ENCODE peak calls at places on chromosomes 3 and 15, in nine cellular contexts. M is testis, W is neuronal stem cell, E is uterus, H is stomach, Z is cardiac muscle cell, Q is tibial nerve, R is A549, J is A673. L is an unnamed sample. For H3K4me1, the result is how much of the 10 kb centered on the place peaks cover.

GRCh38 chr3:159356606-159357005 is 554.8 kb downstream of the MFSD1 start:
- DNase-seq in J (no peak), Z (no peak), Q (no peak), E (no peak), H (no peak), R (no peak), M (no peak), W (no peak), L (no peak)

GRCh38 chr15:58036579-58036978 is 28.9 kb downstream of the ALDH1A2 start:
- DNase-seq in M (no peak), E (no peak), Z (no peak), Q (no peak), W (no peak), R (no peak), H (no peak), J (no peak), L (no peak)

GRCh38 chr3:139533781-139534443 is 5.6 kb downstream of the RBP1 start:
- DNase-seq in M (peak), W (no peak), J (peak), H (no peak), R (no peak), Z (peak), E (peak), Q (no peak), L (no peak)

GRCh38 chr3:143302638-143303171 is 183.1 kb downstream of the CHST2 start:
- DNase-seq in H (no peak), W (no peak), R (peak), Z (no peak), E (no peak), Q (no peak), M (no peak), J (peak), L (peak)

GRCh38 chr3:170159459-170159858 is 22.1 kb downstream of the PHC3 start:
- DNase-seq in W (no peak), Q (no peak), M (no peak), J (no peak), E (no peak), R (no peak), Z (no peak), H (no peak), L (no peak)

GRCh38 chr15:74264081-74264501 is 28.0 kb downstream of the CCDC33 start:
- DNase-seq in Q (no peak), W (no peak), Z (no peak), H (no peak), R (no peak), E (no peak), M (no peak), J (no peak), L (no peak)

GRCh38 chr3:142418926-142419592 is 28.8 kb downstream of the XRN1 start:
- DNase-seq in J (no peak), Z (no peak), H (no peak), W (no peak), M (no peak), E (no peak), R (no peak), Q (no peak), L (no peak)

GRCh38 chr15:98760112-98760826 is 111.9 kb downstream of the IGF1R start:
- DNase-seq in Q (no peak), R (no peak), H (peak), W (no peak), E (no peak), J (no peak), Z (no peak), M (no peak), L (no peak)

GRCh38 chr3:117131259-117131658 is 421.7 kb downstream of the TUSC7 start:
- DNase-seq in W (no peak), J (no peak), Z (no peak), M (peak), R (no peak), E (peak), Q (no peak), H (peak), L (peak)

GRCh38 chr3:172777901-172778300 is 27.4 kb downstream of the ECT2 start:
- DNase-seq in Z (no peak), J (no peak), R (no peak), W (no peak), M (no peak), H (no peak), Q (no peak), E (no peak), L (no peak)

GRCh38 chr3:158127250-158128219 is 17.6 kb downstream of the RSRC1 start:
- DNase-seq in Z (no peak), H (no peak), W (no peak), Q (no peak), E (no peak), R (peak), M (no peak), J (no peak), L (no peak)

GRCh38 chr3:167866321-167866720 is 130.8 kb downstream of the SERPINI1 start:
- DNase-seq in Q (no peak), Z (no peak), M (no peak), R (no peak), W (no peak), J (no peak), E (no peak), H (no peak), L (no peak)

GRCh38 chr15:78212546-78213424 is 21.6 kb downstream of the ACSBG1 start:
- DNase-seq in H (peak), E (no peak), M (peak), Z (no peak), W (no peak), R (peak), Q (no peak), J (peak), L (peak)

GRCh38 chr3:136385457-136385856 is 135.3 kb downstream of the PCCB start:
- DNase-seq in J (no peak), H (no peak), Z (no peak), M (no peak), E (no peak), Q (no peak), R (no peak), W (no peak), L (no peak)

GRCh38 chr3:196660381-196661166 is 21.1 kb downstream of the NRROS start:
- DNase-seq in M (no peak), Z (no peak), W (no peak), H (peak), J (no peak), R (no peak), Q (no peak), E (no peak), L (no peak)

GRCh38 chr15:64246364-64247189 is 83.8 kb upstream of the PPIB start:
- DNase-seq in H (no peak), Q (no peak), E (no peak), J (peak), W (peak), M (no peak), Z (no peak), R (peak), L (no peak)

GRCh38 chr3:152865675-152866074 is 30.7 kb downstream of the P2RY1 start:
- DNase-seq in E (no peak), Q (no peak), W (no peak), J (peak), R (no peak), H (no peak), M (no peak), Z (no peak), L (no peak)

GRCh38 chr3:129257609-129258008 is 8.2 kb downstream of the COPG1 start:
- DNase-seq in M (no peak), W (no peak), J (no peak), R (no peak), Z (no peak), H (no peak), E (no peak), Q (no peak), L (no peak)

GRCh38 chr15:72782993-72783562 is 480 bp downstream of the ADPGK start:
- DNase-seq in E (no peak), Z (no peak), H (peak), Q (peak), R (no peak), J (no peak), W (no peak), M (peak), L (peak)

GRCh38 chr3:13528217-13528801 is 20.6 kb upstream of the FBLN2 start:
- DNase-seq in Q (no peak), M (no peak), W (peak), H (no peak), J (peak), Z (peak), R (peak), E (no peak), L (no peak)

GRCh38 chr3:134086616-134087015 is 56.9 kb upstream of the SLCO2A1 start:
- DNase-seq in W (no peak), M (no peak), H (no peak), J (no peak), E (no peak), Q (no peak), Z (no peak), R (no peak), L (no peak)

GRCh38 chr15:42104095-42104891 is 9.9 kb upstream of the PLA2G4D start:
- DNase-seq in Q (no peak), E (no peak), M (no peak), Z (no peak), J (no peak), R (no peak), H (no peak), W (no peak), L (peak)

GRCh38 chr3:117407317-117407716 is 697.7 kb downstream of the TUSC7 start:
- DNase-seq in M (peak), Q (no peak), R (peak), E (no peak), J (peak), W (no peak), Z (peak), H (no peak), L (no peak)

GRCh38 chr3:194687638-194688206 is 2.0 kb downstream of the FAM43A start:
- DNase-seq in W (peak), Z (peak), E (peak), R (peak), J (peak), Q (no peak), H (peak), M (peak), L (peak)

GRCh38 chr3:186825294-186825821 is 17.2 kb upstream of the ADIPOQ start:
- DNase-seq in E (peak), M (peak), H (no peak), J (peak), W (no peak), R (no peak), Q (no peak), Z (peak), L (no peak)

GRCh38 chr15:56798639-56799038 is 65.3 kb upstream of the ZNF280D start:
- DNase-seq in J (no peak), H (no peak), W (no peak), M (no peak), R (no peak), E (no peak), Q (no peak), Z (no peak), L (no peak)

GRCh38 chr15:58483316-58483715 is 51.5 kb downstream of the LIPC start:
- DNase-seq in M (no peak), Z (no peak), E (no peak), Q (no peak), R (no peak), J (no peak), H (no peak), W (no peak), L (no peak)

GRCh38 chr15:87527416-87527815 is 729.1 kb downstream of the NTRK3 start:
- DNase-seq in R (no peak), W (no peak), Q (no peak), M (no peak), H (no peak), E (no peak), Z (no peak), J (no peak), L (no peak)

GRCh38 chr15:79425591-79426295 is 6.4 kb upstream of the MINAR1 start:
- DNase-seq in Z (no peak), H (no peak), Q (no peak), M (no peak), R (no peak), E (no peak), W (no peak), J (no peak), L (no peak)

GRCh38 chr15:47620960-47621681 is 96.2 kb upstream of the SEMA6D start:
- DNase-seq in M (no peak), W (no peak), Z (no peak), J (no peak), Q (no peak), E (no peak), H (no peak), R (no peak), L (peak)

GRCh38 chr3:65576228-65576627 is 462.5 kb downstream of the MAGI1 start:
- DNase-seq in Z (no peak), J (no peak), Q (no peak), E (no peak), H (no peak), R (no peak), M (no peak), W (no peak), L (no peak)

GRCh38 chr3:65581313-65581712 is 457.4 kb downstream of the MAGI1 start:
- DNase-seq in Q (no peak), H (no peak), R (no peak), Z (no peak), W (no peak), J (no peak), M (no peak), E (no peak), L (no peak)

GRCh38 chr3:65575376-65575840 is 463.3 kb downstream of the MAGI1 start:
- DNase-seq in Z (no peak), J (no peak), R (peak), M (no peak), E (no peak), Q (no peak), W (no peak), H (no peak), L (no peak)

GRCh38 chr3:65576942-65577341 is 461.8 kb downstream of the MAGI1 start:
- DNase-seq in J (no peak), R (no peak), Z (no peak), W (no peak), E (no peak), M (no peak), Q (no peak), H (no peak), L (no peak)

DNA sequence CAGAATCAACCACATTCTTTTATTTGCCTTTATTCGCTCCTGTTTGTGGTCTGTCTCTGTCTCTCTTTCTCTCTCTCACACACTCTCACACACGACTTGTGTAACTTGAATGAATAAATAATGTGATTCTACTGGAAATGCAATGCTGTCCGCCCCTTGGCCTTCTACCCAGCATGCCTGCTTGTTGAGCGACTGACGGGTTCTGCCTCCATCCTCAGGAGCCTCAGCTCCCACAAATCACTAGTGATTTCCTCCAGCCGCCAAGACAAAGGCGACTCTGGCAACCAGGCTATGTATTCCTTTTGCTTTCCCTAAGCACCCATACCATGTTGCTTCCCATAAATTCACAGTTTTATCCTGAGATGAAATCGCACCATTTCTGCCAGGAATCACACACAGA is 460.8 kb downstream of the MAGI1 start:
- DNase-seq in J (no peak), R (no peak), E (no peak), M (no peak), Z (no peak), Q (no peak), W (no peak), H (no peak), L (no peak)
- H3K27ac ChIP-seq in J (no peak), R (no peak), E (no peak), M (no peak), Z (no peak), Q (peak), W (no peak), H (no peak), L (no peak)

DNA sequence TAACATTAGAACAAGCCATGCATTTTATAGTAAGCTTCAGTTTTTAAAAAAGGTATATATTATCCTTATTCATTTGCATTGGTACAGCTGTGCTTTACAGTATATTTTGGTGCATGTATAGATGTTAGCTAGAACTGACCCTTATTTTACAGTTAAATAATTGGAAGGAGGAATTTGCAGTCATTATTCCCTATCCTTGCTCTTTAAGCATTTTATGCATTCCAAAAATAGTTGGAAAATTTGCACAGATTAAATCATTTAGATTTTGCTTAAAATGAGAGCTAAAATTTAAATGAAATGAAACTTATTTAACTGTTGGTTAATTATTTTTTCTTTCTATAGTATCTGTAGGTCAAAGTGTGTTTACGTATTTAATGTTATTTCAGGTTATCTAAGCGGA is 667.1 kb downstream of the NAALADL2 start:
- DNase-seq in R (no peak), Z (no peak), H (no peak), J (no peak), Q (no peak), W (no peak), E (no peak), M (no peak), L (no peak)
- H3K4me3 ChIP-seq in R (peak), Z (no peak), H (peak), J (peak), Q (peak), W (no peak), E (peak), M (peak), L (no peak)

GRCh38 chr15:67136802-67137201 is 71.4 kb downstream of the SMAD3 start:
- DNase-seq in J (no peak), Q (no peak), R (no peak), W (no peak), E (peak), Z (no peak), M (no peak), H (no peak), L (no peak)
- H3K4me1 ChIP-seq in J (under half), Q (half or more), R (half or more), W (under half), E (under half), Z (half or more), M (under half), H (half or more), L (under half)

GRCh38 chr3:57538465-57538864 is 5.7 kb downstream of the DNAH12 start:
- DNase-seq in W (no peak), J (no peak), E (no peak), Z (no peak), M (no peak), H (no peak), Q (no peak), R (no peak), L (no peak)
- H3K27ac ChIP-seq in W (no peak), J (no peak), E (no peak), Z (no peak), M (no peak), H (no peak), Q (no peak), R (no peak), L (no peak)

GRCh38 chr3:191235331-191236314 is 36.6 kb downstream of the OSTN start:
- DNase-seq in M (no peak), Q (no peak), E (no peak), H (no peak), Z (no peak), W (no peak), R (no peak), J (no peak), L (no peak)
- H3K4me3 ChIP-seq in M (no peak), Q (no peak), E (no peak), H (no peak), Z (no peak), W (no peak), R (no peak), J (no peak), L (no peak)

DNA sequence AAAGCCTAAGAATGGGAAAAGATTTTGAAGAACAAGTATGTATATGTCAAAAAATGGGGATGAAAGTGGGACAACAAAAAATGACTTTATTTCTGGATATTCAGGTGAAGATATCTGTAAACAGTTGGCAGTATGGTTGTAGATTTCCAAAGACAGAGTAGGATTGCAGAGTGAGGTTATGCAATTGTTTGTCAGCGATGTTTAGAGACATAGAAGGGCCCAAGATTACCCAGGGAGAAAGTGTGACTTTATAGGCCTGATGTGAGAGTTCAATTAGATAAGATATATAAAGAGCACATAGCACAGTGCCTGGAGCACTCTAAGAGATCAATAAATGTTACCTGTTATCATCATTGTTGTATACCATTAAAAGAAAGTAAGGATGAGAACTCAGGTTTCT is 319.8 kb downstream of the DOCK3 start:
- DNase-seq in M (no peak), Q (no peak), R (no peak), J (no peak), Z (no peak), H (no peak), W (no peak), E (no peak), L (no peak)
- H3K4me1 ChIP-seq in M (under half), Q (under half), R (under half), J (under half), Z (under half), H (under half), W (under half), E (under half), L (under half)

DNA sequence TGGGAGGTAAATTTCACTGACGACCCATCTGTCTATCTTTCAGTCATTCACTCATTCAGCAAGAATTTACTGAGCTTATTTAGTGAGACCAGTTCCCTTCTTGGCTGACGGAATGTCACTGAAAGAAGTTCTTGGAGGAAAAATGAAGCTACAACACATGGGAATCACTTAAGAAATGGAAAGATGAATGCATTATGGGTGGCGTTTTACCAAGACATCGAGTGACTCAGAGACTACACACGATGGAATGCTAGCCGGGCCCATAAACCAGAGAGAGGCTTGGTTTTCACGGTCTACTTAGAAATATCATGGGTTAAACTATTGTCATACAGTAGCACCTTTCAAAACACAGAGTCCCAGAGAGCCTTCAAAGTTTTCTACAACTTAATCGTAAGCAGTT is 215.3 kb downstream of the PDZRN3 start:
- DNase-seq in R (no peak), E (no peak), W (no peak), H (no peak), J (no peak), Q (no peak), M (no peak), Z (no peak), L (no peak)
- H3K27ac ChIP-seq in R (no peak), E (peak), W (no peak), H (peak), J (no peak), Q (no peak), M (no peak), Z (no peak), L (no peak)

DNA sequence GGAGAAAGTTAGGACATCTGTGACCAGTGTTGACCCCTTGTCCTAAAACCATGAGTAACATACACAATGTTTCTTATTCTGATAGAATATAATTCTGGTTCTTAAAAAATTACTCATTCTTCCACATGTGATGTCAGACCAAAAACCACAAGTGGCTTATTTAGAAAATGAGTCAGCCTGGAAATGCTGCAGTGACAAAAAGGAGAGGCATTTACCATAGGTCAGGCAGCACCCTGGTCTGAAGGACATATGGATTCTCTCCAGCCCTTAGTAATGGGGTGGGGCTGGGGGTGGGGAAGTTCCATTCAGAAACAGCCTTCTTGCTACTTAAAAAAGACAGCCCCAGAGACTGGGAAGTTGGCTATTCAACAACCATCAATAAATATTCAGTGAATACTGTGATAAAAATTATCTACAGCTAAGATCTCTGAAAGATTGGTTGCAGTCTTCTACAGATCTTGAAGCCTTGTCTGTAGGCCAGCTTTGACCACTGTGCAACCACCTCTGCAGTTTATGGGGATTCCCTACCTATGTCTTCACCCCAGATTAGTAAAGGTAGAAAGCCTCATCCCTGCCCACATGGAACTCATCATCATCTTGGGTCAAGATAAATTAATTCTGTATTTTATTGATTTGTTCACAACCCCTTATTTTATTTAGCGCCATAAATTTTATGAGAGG is 34.9 kb upstream of the TIMP4 start:
- DNase-seq in W (no peak), E (peak), H (peak), Z (no peak), R (peak), Q (no peak), M (no peak), J (peak), L (peak)
- H3K4me3 ChIP-seq in W (no peak), E (no peak), H (no peak), Z (no peak), R (peak), Q (no peak), M (no peak), J (no peak), L (no peak)